ENCODE peak calls at places on chromosomes 12 and 14, in eight cellular contexts. One of them, this sample, is unnamed.

GRCh38 chr12:21354641-21355040 is 18.1 kb upstream of the IAPP start:
- DNase-seq in gastrocnemius medialis: no peak
- DNase-seq in Caco-2: no peak
- DNase-seq in thyroid gland: no peak
- DNase-seq in IMR-90: no peak
- DNase-seq in neuronal stem cell: no peak
- DNase-seq in heart left ventricle: no peak
- DNase-seq in prostate gland: no peak
- DNase-seq in this sample: no peak

GRCh38 chr12:105466901-105467598 is 136.6 kb downstream of the C12orf75 start:
- DNase-seq in gastrocnemius medialis: no peak
- DNase-seq in Caco-2: no peak
- DNase-seq in thyroid gland: no peak
- DNase-seq in IMR-90: no peak
- DNase-seq in neuronal stem cell: no peak
- DNase-seq in heart left ventricle: no peak
- DNase-seq in prostate gland: no peak
- DNase-seq in this sample: no peak

GRCh38 chr12:44217146-44217883 is 381.4 kb downstream of the TMEM117 start:
- DNase-seq in gastrocnemius medialis: no peak
- DNase-seq in Caco-2: no peak
- DNase-seq in thyroid gland: no peak
- DNase-seq in IMR-90: peak; percentile 9
- DNase-seq in neuronal stem cell: no peak
- DNase-seq in heart left ventricle: no peak
- DNase-seq in prostate gland: no peak
- DNase-seq in this sample: no peak

GRCh38 chr14:50816419-50817047 is 14.4 kb downstream of the NIN start:
- DNase-seq in gastrocnemius medialis: no peak
- DNase-seq in Caco-2: no peak
- DNase-seq in thyroid gland: no peak
- DNase-seq in IMR-90: peak; percentile 70
- DNase-seq in neuronal stem cell: no peak
- DNase-seq in heart left ventricle: no peak
- DNase-seq in prostate gland: no peak
- DNase-seq in this sample: no peak

GRCh38 chr14:58865520-58866281 is 227.9 kb downstream of the DACT1 start:
- DNase-seq in gastrocnemius medialis: no peak
- DNase-seq in Caco-2: no peak
- DNase-seq in thyroid gland: no peak
- DNase-seq in IMR-90: peak; percentile 78
- DNase-seq in neuronal stem cell: no peak
- DNase-seq in heart left ventricle: no peak
- DNase-seq in prostate gland: no peak
- DNase-seq in this sample: no peak

GRCh38 chr14:51283402-51283825 is 43.4 kb downstream of the TMX1 start:
- DNase-seq in gastrocnemius medialis: no peak
- DNase-seq in Caco-2: no peak
- DNase-seq in thyroid gland: no peak
- DNase-seq in IMR-90: peak; percentile 93
- DNase-seq in neuronal stem cell: peak; percentile 60
- DNase-seq in heart left ventricle: no peak
- DNase-seq in prostate gland: peak; percentile 33
- DNase-seq in this sample: peak; percentile 92

GRCh38 chr12:69966839-69967238 is 141.8 kb downstream of the MYRFL start:
- DNase-seq in gastrocnemius medialis: no peak
- DNase-seq in Caco-2: no peak
- DNase-seq in thyroid gland: no peak
- DNase-seq in IMR-90: peak; percentile 6
- DNase-seq in neuronal stem cell: no peak
- DNase-seq in heart left ventricle: no peak
- DNase-seq in prostate gland: no peak
- DNase-seq in this sample: no peak

GRCh38 chr14:105433161-105433605 is 13.6 kb downstream of the MTA1 start:
- DNase-seq in gastrocnemius medialis: no peak
- DNase-seq in Caco-2: peak; percentile 36
- DNase-seq in thyroid gland: no peak
- DNase-seq in IMR-90: no peak
- DNase-seq in neuronal stem cell: no peak
- DNase-seq in heart left ventricle: no peak
- DNase-seq in prostate gland: no peak
- DNase-seq in this sample: no peak

GRCh38 chr12:28497889-28498411 is 307.7 kb downstream of the CCDC91 start:
- DNase-seq in gastrocnemius medialis: no peak
- DNase-seq in Caco-2: no peak
- DNase-seq in thyroid gland: no peak
- DNase-seq in IMR-90: peak; percentile 50
- DNase-seq in neuronal stem cell: no peak
- DNase-seq in heart left ventricle: no peak
- DNase-seq in prostate gland: no peak
- DNase-seq in this sample: no peak

GRCh38 chr12:128903231-128903630 is 50.0 kb downstream of the GLT1D1 start:
- DNase-seq in gastrocnemius medialis: no peak
- DNase-seq in Caco-2: no peak
- DNase-seq in thyroid gland: no peak
- DNase-seq in IMR-90: no peak
- DNase-seq in neuronal stem cell: no peak
- DNase-seq in heart left ventricle: no peak
- DNase-seq in prostate gland: no peak
- DNase-seq in this sample: no peak

GRCh38 chr14:82230748-82231147 is 697.1 kb upstream of the SEL1L start:
- DNase-seq in gastrocnemius medialis: no peak
- DNase-seq in Caco-2: no peak
- DNase-seq in thyroid gland: no peak
- DNase-seq in IMR-90: no peak
- DNase-seq in neuronal stem cell: no peak
- DNase-seq in heart left ventricle: no peak
- DNase-seq in prostate gland: no peak
- DNase-seq in this sample: no peak

GRCh38 chr12:57164454-57164853 is 17.0 kb upstream of the LRP1-AS start:
- DNase-seq in gastrocnemius medialis: no peak
- DNase-seq in Caco-2: no peak
- DNase-seq in thyroid gland: no peak
- DNase-seq in IMR-90: no peak
- DNase-seq in neuronal stem cell: no peak
- DNase-seq in heart left ventricle: no peak
- DNase-seq in prostate gland: no peak
- DNase-seq in this sample: no peak

GRCh38 chr14:44771495-44771894 is 190.3 kb downstream of the KLHL28 start:
- DNase-seq in gastrocnemius medialis: no peak
- DNase-seq in Caco-2: no peak
- DNase-seq in thyroid gland: no peak
- DNase-seq in IMR-90: no peak
- DNase-seq in neuronal stem cell: no peak
- DNase-seq in heart left ventricle: no peak
- DNase-seq in prostate gland: no peak
- DNase-seq in this sample: no peak

GRCh38 chr14:57492859-57493258 is 798 bp downstream of the CCDC198 start:
- DNase-seq in gastrocnemius medialis: no peak
- DNase-seq in Caco-2: no peak
- DNase-seq in thyroid gland: no peak
- DNase-seq in IMR-90: peak; percentile 45
- DNase-seq in neuronal stem cell: no peak
- DNase-seq in heart left ventricle: no peak
- DNase-seq in prostate gland: no peak
- DNase-seq in this sample: peak; percentile 43

GRCh38 chr12:48054955-48055821 is 50.7 kb downstream of the SENP1 start:
- DNase-seq in gastrocnemius medialis: no peak
- DNase-seq in Caco-2: no peak
- DNase-seq in thyroid gland: no peak
- DNase-seq in IMR-90: no peak
- DNase-seq in neuronal stem cell: no peak
- DNase-seq in heart left ventricle: no peak
- DNase-seq in prostate gland: no peak
- DNase-seq in this sample: no peak

GRCh38 chr12:48058771-48059170 is 47.1 kb downstream of the SENP1 start:
- DNase-seq in gastrocnemius medialis: no peak
- DNase-seq in Caco-2: no peak
- DNase-seq in thyroid gland: no peak
- DNase-seq in IMR-90: no peak
- DNase-seq in neuronal stem cell: no peak
- DNase-seq in heart left ventricle: no peak
- DNase-seq in prostate gland: no peak
- DNase-seq in this sample: no peak

GRCh38 chr12:48061943-48062719 is 43.7 kb downstream of the SENP1 start:
- DNase-seq in gastrocnemius medialis: no peak
- DNase-seq in Caco-2: no peak
- DNase-seq in thyroid gland: no peak
- DNase-seq in IMR-90: no peak
- DNase-seq in neuronal stem cell: peak; percentile 33
- DNase-seq in heart left ventricle: no peak
- DNase-seq in prostate gland: no peak
- DNase-seq in this sample: peak; percentile 38

GRCh38 chr12:48063530-48063929 is 42.3 kb downstream of the SENP1 start:
- DNase-seq in gastrocnemius medialis: no peak
- DNase-seq in Caco-2: no peak
- DNase-seq in thyroid gland: no peak
- DNase-seq in IMR-90: no peak
- DNase-seq in neuronal stem cell: no peak
- DNase-seq in heart left ventricle: no peak
- DNase-seq in prostate gland: no peak
- DNase-seq in this sample: no peak

GRCh38 chr12:48060474-48060873 is 45.4 kb downstream of the SENP1 start:
- DNase-seq in gastrocnemius medialis: no peak
- DNase-seq in Caco-2: no peak
- DNase-seq in thyroid gland: no peak
- DNase-seq in IMR-90: no peak
- DNase-seq in neuronal stem cell: no peak
- DNase-seq in heart left ventricle: no peak
- DNase-seq in prostate gland: no peak
- DNase-seq in this sample: no peak
- H3K36me3 ChIP-seq in gastrocnemius medialis: peaks cover 70% of the 10 kb centered on the region
- H3K36me3 ChIP-seq in Caco-2: peaks cover 4% of the 10 kb centered on the region
- H3K36me3 ChIP-seq in thyroid gland: peaks cover 44% of the 10 kb centered on the region
- H3K36me3 ChIP-seq in IMR-90: peaks cover 19% of the 10 kb centered on the region
- H3K36me3 ChIP-seq in neuronal stem cell: peaks cover 75% of the 10 kb centered on the region
- H3K36me3 ChIP-seq in heart left ventricle: peaks cover 71% of the 10 kb centered on the region
- H3K36me3 ChIP-seq in prostate gland: no peaks in the 10 kb centered on the region
- H3K36me3 ChIP-seq in this sample: no peaks in the 10 kb centered on the region

GRCh38 chr12:6229823-6230222 is 29.6 kb downstream of the CD9 start:
- DNase-seq in gastrocnemius medialis: peak; percentile 73
- DNase-seq in Caco-2: no peak
- DNase-seq in thyroid gland: peak; percentile 58
- DNase-seq in IMR-90: peak; percentile 97
- DNase-seq in neuronal stem cell: no peak
- DNase-seq in heart left ventricle: peak; percentile 59
- DNase-seq in prostate gland: peak; percentile 81
- DNase-seq in this sample: peak; percentile 84

GRCh38 chr12:6228535-6229223 is 28.5 kb downstream of the CD9 start:
- DNase-seq in gastrocnemius medialis: peak; percentile 48
- DNase-seq in Caco-2: no peak
- DNase-seq in thyroid gland: no peak
- DNase-seq in IMR-90: no peak
- DNase-seq in neuronal stem cell: no peak
- DNase-seq in heart left ventricle: peak; percentile 57
- DNase-seq in prostate gland: peak; percentile 68
- DNase-seq in this sample: peak; percentile 62

GRCh38 chr12:6231359-6232268 is 31.4 kb downstream of the CD9 start:
- DNase-seq in gastrocnemius medialis: no peak
- DNase-seq in Caco-2: no peak
- DNase-seq in thyroid gland: no peak
- DNase-seq in IMR-90: no peak
- DNase-seq in neuronal stem cell: no peak
- DNase-seq in heart left ventricle: no peak
- DNase-seq in prostate gland: no peak
- DNase-seq in this sample: no peak

GRCh38 chr12:6229224-6229748 is 29.1 kb downstream of the CD9 start:
- DNase-seq in gastrocnemius medialis: no peak
- DNase-seq in Caco-2: peak; percentile 98
- DNase-seq in thyroid gland: peak; percentile 53
- DNase-seq in IMR-90: no peak
- DNase-seq in neuronal stem cell: no peak
- DNase-seq in heart left ventricle: no peak
- DNase-seq in prostate gland: peak; percentile 93
- DNase-seq in this sample: peak; percentile 78

GRCh38 chr12:6230321-6231110 is 30.3 kb downstream of the CD9 start:
- DNase-seq in gastrocnemius medialis: peak; percentile 57
- DNase-seq in Caco-2: no peak
- DNase-seq in thyroid gland: peak; percentile 68
- DNase-seq in IMR-90: no peak
- DNase-seq in neuronal stem cell: no peak
- DNase-seq in heart left ventricle: peak; percentile 56
- DNase-seq in prostate gland: peak; percentile 81
- DNase-seq in this sample: peak; percentile 50
- H3K36me3 ChIP-seq in gastrocnemius medialis: peaks cover 8% of the 10 kb centered on the region
- H3K36me3 ChIP-seq in Caco-2: peaks cover 3% of the 10 kb centered on the region
- H3K36me3 ChIP-seq in thyroid gland: peaks cover 21% of the 10 kb centered on the region
- H3K36me3 ChIP-seq in IMR-90: peaks cover 5% of the 10 kb centered on the region
- H3K36me3 ChIP-seq in neuronal stem cell: no peaks in the 10 kb centered on the region
- H3K36me3 ChIP-seq in heart left ventricle: peaks cover 41% of the 10 kb centered on the region
- H3K36me3 ChIP-seq in prostate gland: no peaks in the 10 kb centered on the region
- H3K36me3 ChIP-seq in this sample: no peaks in the 10 kb centered on the region

GRCh38 chr14:96827310-96827709 is 30.1 kb downstream of the VRK1 start:
- DNase-seq in gastrocnemius medialis: no peak
- DNase-seq in Caco-2: no peak
- DNase-seq in thyroid gland: no peak
- DNase-seq in IMR-90: no peak
- DNase-seq in neuronal stem cell: no peak
- DNase-seq in heart left ventricle: no peak
- DNase-seq in prostate gland: no peak
- DNase-seq in this sample: no peak

GRCh38 chr14:96829791-96830190 is 32.6 kb downstream of the VRK1 start:
- DNase-seq in gastrocnemius medialis: no peak
- DNase-seq in Caco-2: no peak
- DNase-seq in thyroid gland: no peak
- DNase-seq in IMR-90: no peak
- DNase-seq in neuronal stem cell: no peak
- DNase-seq in heart left ventricle: no peak
- DNase-seq in prostate gland: no peak
- DNase-seq in this sample: no peak

GRCh38 chr14:96832351-96832750 is 35.2 kb downstream of the VRK1 start:
- DNase-seq in gastrocnemius medialis: no peak
- DNase-seq in Caco-2: no peak
- DNase-seq in thyroid gland: no peak
- DNase-seq in IMR-90: no peak
- DNase-seq in neuronal stem cell: no peak
- DNase-seq in heart left ventricle: no peak
- DNase-seq in prostate gland: no peak
- DNase-seq in this sample: no peak

DNA sequence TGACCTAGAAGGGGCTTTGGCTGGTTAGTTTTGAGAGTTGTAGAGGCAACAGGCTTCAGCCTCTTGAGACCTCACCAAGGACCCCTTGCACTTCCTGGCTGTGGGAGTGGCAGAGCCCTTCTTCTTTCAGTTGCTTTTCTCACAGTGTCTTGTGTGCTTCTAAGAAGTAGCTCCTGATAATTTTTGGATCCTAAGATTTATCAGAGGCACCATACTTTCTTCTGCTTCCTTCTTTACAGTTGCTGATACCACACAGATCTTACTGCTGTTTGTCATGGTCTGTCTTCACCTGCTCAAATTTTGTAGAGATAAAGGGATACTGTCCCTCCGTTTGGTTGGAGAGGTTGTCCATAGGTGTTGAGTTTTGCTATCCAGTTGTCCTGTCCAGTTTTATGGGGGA is 33.8 kb downstream of the VRK1 start:
- DNase-seq in gastrocnemius medialis: no peak
- DNase-seq in Caco-2: no peak
- DNase-seq in thyroid gland: no peak
- DNase-seq in IMR-90: no peak
- DNase-seq in neuronal stem cell: no peak
- DNase-seq in heart left ventricle: no peak
- DNase-seq in prostate gland: no peak
- DNase-seq in this sample: no peak
- H3K36me3 ChIP-seq in gastrocnemius medialis: no peaks in the 10 kb centered on the region
- H3K36me3 ChIP-seq in Caco-2: no peaks in the 10 kb centered on the region
- H3K36me3 ChIP-seq in thyroid gland: no peaks in the 10 kb centered on the region
- H3K36me3 ChIP-seq in IMR-90: no peaks in the 10 kb centered on the region
- H3K36me3 ChIP-seq in neuronal stem cell: peaks cover 44% of the 10 kb centered on the region
- H3K36me3 ChIP-seq in heart left ventricle: no peaks in the 10 kb centered on the region
- H3K36me3 ChIP-seq in prostate gland: no peaks in the 10 kb centered on the region
- H3K36me3 ChIP-seq in this sample: no peaks in the 10 kb centered on the region

GRCh38 chr14:68886109-68886434 is 93.0 kb downstream of the ACTN1 start:
- DNase-seq in gastrocnemius medialis: no peak
- DNase-seq in Caco-2: no peak
- DNase-seq in thyroid gland: no peak
- DNase-seq in IMR-90: no peak
- DNase-seq in neuronal stem cell: no peak
- DNase-seq in heart left ventricle: no peak
- DNase-seq in prostate gland: no peak
- DNase-seq in this sample: no peak
- H3K36me3 ChIP-seq in gastrocnemius medialis: peaks cover 15% of the 10 kb centered on the region
- H3K36me3 ChIP-seq in Caco-2: peaks cover 13% of the 10 kb centered on the region
- H3K36me3 ChIP-seq in thyroid gland: peaks cover 15% of the 10 kb centered on the region
- H3K36me3 ChIP-seq in IMR-90: peaks cover 83% of the 10 kb centered on the region
- H3K36me3 ChIP-seq in neuronal stem cell: peaks cover 96% of the 10 kb centered on the region
- H3K36me3 ChIP-seq in heart left ventricle: peaks cover 99% of the 10 kb centered on the region
- H3K36me3 ChIP-seq in prostate gland: peaks cover 15% of the 10 kb centered on the region
- H3K36me3 ChIP-seq in this sample: no peaks in the 10 kb centered on the region